ENCODE peak calls at places on chromosomes 16 and 17, in four cellular contexts. L is WTC11, D is SK-N-SH, J is GM12878. O is an unnamed sample.

GRCh38 chr16:11407047-11407982 is 62.1 kb downstream of the RMI2 start:
- DNase-seq in L (peak), D (peak), J (peak), O (peak)

GRCh38 chr17:43816336-43817320 is 16.3 kb downstream of the MPP3 start:
- DNase-seq in L (no peak), D (no peak), J (no peak), O (no peak)

GRCh38 chr16:11236855-11237254 is 19.1 kb downstream of the SOCS1 start:
- DNase-seq in L (no peak), D (no peak), J (no peak), O (no peak)

GRCh38 chr16:27822529-27823437 is 240.7 kb downstream of the GSG1L start:
- DNase-seq in L (no peak), D (no peak), J (no peak), O (no peak)

GRCh38 chr16:67669499-67670101 is 3.0 kb downstream of the C16orf86 start:
- DNase-seq in L (no peak), D (no peak), J (no peak), O (no peak)

GRCh38 chr16:72939247-72939646 is 108.7 kb downstream of the ZFHX3 start:
- DNase-seq in L (no peak), D (no peak), J (no peak), O (no peak)

GRCh38 chr17:80455328-80455710 is 21.1 kb downstream of the NPTX1 start:
- DNase-seq in L (peak), D (peak), J (no peak), O (no peak)

GRCh38 chr17:69326302-69327059 is 452 bp downstream of the ABCA5 start:
- DNase-seq in L (no peak), D (no peak), J (no peak), O (no peak)

GRCh38 chr17:27329146-27329805 is 35.4 kb downstream of the WSB1 start:
- DNase-seq in L (no peak), D (no peak), J (no peak), O (no peak)

GRCh38 chr17:17750881-17751280 is 69.6 kb downstream of the RAI1 start:
- DNase-seq in L (no peak), D (no peak), J (peak), O (no peak)

GRCh38 chr17:32342603-32343325 is 791 bp upstream of the C17orf75 start:
- DNase-seq in L (no peak), D (no peak), J (no peak), O (no peak)

GRCh38 chr17:63151981-63152523 is 186.0 kb downstream of the TANC2 start:
- DNase-seq in L (no peak), D (no peak), J (no peak), O (no peak)

GRCh38 chr16:71526111-71526998 is at the start of gene CHST4:
- DNase-seq in L (peak), D (no peak), J (no peak), O (no peak)
- TF ChIP-seq USF1 in L (no peak), D (no peak), J (no peak), O (no peak)

GRCh38 chr16:84475643-84476240 is 28.7 kb downstream of the MEAK7 start:
- DNase-seq in L (no peak), D (no peak), J (no peak), O (no peak)

GRCh38 chr16:84467709-84468108 is 36.8 kb downstream of the MEAK7 start:
- DNase-seq in L (no peak), D (no peak), J (no peak), O (no peak)

GRCh38 chr16:84467256-84467655 is 37.2 kb downstream of the MEAK7 start:
- DNase-seq in L (no peak), D (no peak), J (no peak), O (no peak)

GRCh38 chr16:84471966-84472365 is 32.5 kb downstream of the MEAK7 start:
- DNase-seq in L (no peak), D (no peak), J (no peak), O (no peak)

DNA sequence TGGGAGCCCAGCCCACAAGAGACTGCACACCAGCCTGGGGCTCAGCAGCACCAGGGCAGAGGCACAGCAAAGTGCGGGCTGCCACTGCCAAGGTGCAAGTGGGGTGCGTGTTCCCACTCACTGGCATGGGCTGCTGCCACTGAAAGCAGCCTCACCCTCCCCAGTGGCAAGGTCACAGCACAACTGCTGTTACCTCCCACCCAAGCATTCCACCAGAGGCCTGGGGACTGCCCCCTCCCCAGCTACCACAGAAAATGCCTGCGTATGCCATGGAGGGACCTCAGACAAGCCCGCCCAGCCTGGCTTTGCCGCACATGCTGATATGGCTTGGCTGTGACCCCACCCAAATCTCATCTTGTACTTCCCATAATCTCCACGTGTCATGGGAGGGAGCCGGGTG is 33.1 kb downstream of the MEAK7 start:
- DNase-seq in L (no peak), D (no peak), J (no peak), O (no peak)
- TF ChIP-seq USF1 in L (no peak), D (no peak), J (no peak), O (no peak)

DNA sequence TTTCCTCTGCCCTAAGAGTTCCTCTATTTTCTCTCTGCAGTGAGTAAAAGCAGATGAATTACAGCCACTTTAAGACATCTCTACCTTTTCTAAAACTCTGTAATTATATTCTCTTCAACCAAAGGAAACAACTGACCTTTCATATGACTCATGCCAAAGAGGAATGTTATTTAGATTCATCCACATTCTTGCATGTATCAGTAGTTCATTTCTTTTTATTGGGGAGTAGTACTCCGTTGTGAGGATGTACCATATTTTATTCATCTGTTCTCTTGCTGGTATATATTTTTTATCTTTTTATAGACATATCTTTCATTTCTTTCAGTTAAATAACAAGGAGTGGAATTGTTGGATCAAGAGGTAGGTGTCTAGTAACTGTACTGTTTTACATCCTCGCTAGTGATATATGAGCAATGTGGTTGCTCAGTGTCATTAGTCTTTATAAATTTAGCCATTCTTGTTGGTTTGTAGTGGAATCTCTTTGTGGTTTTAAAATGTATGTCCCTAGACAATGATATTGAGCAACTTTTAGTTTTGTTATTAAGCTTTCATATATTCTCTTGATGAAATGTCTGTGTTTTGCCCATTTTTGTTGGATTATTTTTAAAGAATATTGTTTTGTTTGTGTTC is 7.8 kb upstream of the MYH8 start:
- DNase-seq in L (no peak), D (no peak), J (no peak), O (no peak)
- TF ChIP-seq USF1 in L (no peak), D (no peak), J (no peak), O (no peak)

GRCh38 chr17:49218941-49219913 is 8.7 kb downstream of the ABI3 start:
- DNase-seq in L (peak), D (peak), J (peak), O (peak)
- TF ChIP-seq USF1 in L (no peak), D (no peak), J (no peak), O (no peak)

GRCh38 chr17:74045608-74046007 is 157.9 kb upstream of the RPL38 start:
- DNase-seq in L (no peak), D (no peak), J (no peak), O (no peak)

GRCh38 chr17:74052993-74053744 is 150.3 kb upstream of the RPL38 start:
- DNase-seq in L (peak), D (no peak), J (no peak), O (no peak)

GRCh38 chr17:74051348-74051747 is 152.1 kb upstream of the RPL38 start:
- DNase-seq in L (no peak), D (peak), J (no peak), O (no peak)

GRCh38 chr17:74054249-74054648 is 149.2 kb upstream of the RPL38 start:
- DNase-seq in L (no peak), D (no peak), J (no peak), O (no peak)

GRCh38 chr17:74049167-74049797 is 154.2 kb upstream of the RPL38 start:
- DNase-seq in L (no peak), D (peak), J (no peak), O (no peak)
- TF ChIP-seq USF1 in L (no peak), D (no peak), J (no peak), O (no peak)

DNA sequence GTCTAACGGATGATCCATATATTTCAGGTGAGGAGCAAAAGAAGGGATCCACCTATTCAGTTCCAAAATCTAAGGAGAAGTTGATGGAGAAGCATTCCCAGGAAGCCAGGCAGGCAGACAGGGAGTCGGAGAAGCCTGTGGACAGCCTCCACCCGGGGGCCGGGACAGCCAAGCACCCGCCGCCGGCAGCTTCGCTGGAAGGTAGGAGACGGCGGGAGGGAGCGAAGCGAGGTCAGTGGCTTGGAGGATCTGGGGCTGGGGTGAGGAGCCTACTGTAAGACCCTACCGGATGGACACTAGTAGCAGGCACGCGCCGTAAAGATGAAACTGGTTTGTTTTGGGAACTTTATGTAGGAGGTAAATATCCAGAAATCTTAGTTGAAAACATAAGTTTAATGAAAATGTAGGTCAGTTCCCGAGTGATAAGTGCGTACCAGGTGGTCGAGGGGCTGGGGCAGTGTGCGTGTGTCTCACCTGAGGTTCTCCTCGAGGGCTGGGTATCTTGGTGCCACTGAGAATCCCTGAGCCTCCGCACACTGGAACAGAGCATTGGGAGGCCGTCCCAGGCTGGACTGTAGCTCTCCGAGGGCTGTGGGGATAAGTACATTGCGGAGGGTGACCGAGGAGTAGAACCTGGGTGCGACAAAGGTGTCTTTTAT is 714 bp downstream of the SPATA33 start:
- DNase-seq in L (no peak), D (peak), J (no peak), O (peak)
- TF ChIP-seq USF1 in L (no peak), D (no peak), J (no peak), O (no peak)

DNA sequence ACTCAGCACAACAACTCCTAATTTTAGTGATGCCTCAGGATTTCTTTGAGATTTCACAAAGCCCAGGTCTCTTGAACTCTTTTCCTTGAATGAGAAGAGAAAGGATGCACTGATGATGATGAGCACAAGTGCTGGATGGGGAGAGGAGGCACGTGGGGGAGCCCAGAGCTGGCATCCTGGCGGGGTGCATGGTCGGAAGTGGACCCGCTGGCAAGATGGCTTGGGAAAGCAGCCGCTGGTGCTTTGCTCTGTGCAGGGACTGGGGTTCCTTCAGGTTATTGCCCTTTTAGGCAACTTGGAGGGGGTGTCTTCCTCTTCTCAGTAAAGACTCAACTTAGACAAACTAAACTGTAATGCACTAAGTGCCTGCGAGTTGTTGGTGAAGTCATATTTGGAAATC is 22.3 kb downstream of the CALB2 start:
- DNase-seq in L (no peak), D (no peak), J (no peak), O (no peak)
- TF ChIP-seq USF1 in L (no peak), D (no peak), J (no peak), O (no peak)